ENCODE peak calls at places on chromosomes 16 and 17, in nine cellular contexts. G is upper lobe of right lung; C is tibial artery; L is PC-3; X is naive thymus-derived CD4-positive, alpha-beta T cell; E is astrocyte; T is HAP-1; H is breast epithelium; V is small intestine. W is an unnamed sample. For H3K4me1, the result is how much of the 10 kb centered on the place peaks cover.

GRCh38 chr17:8430966-8431365 is 4.7 kb upstream of the NDEL1 start:
- DNase-seq in G (no peak), C (peak), L (no peak), X (no peak), E (peak), T (no peak), H (peak), V (no peak), W (no peak)

GRCh38 chr17:51802544-51802943 is 356.0 kb downstream of the CA10 start:
- DNase-seq in G (no peak), C (no peak), L (no peak), X (no peak), E (no peak), T (no peak), H (no peak), V (no peak), W (no peak)

GRCh38 chr17:8056232-8056975 is 17.5 kb downstream of the ALOX15B start:
- DNase-seq in G (peak), C (peak), L (peak), X (peak), E (peak), T (no peak), H (no peak), V (peak), W (peak)

GRCh38 chr16:75109732-75110243 is 6.8 kb downstream of the LDHD start:
- DNase-seq in G (peak), C (peak), L (peak), X (no peak), E (no peak), T (no peak), H (no peak), V (peak), W (no peak)

GRCh38 chr17:44324092-44324570 is 492 bp downstream of the SLC25A39 start:
- DNase-seq in G (peak), C (no peak), L (peak), X (no peak), E (no peak), T (no peak), H (no peak), V (peak), W (no peak)

GRCh38 chr16:10886739-10887269 is 9.8 kb downstream of the CIITA start:
- DNase-seq in G (peak), C (no peak), L (no peak), X (no peak), E (no peak), T (no peak), H (no peak), V (no peak), W (no peak)

GRCh38 chr16:12833939-12834338 is 30.3 kb upstream of the CPPED1 start:
- DNase-seq in G (no peak), C (no peak), L (peak), X (no peak), E (peak), T (no peak), H (no peak), V (no peak), W (no peak)

GRCh38 chr17:31126318-31126717 is 31.5 kb downstream of the NF1 start:
- DNase-seq in G (no peak), C (no peak), L (no peak), X (no peak), E (no peak), T (no peak), H (no peak), V (no peak), W (no peak)

GRCh38 chr17:75950850-75951554 is 10.2 kb upstream of the FBF1 start:
- DNase-seq in G (no peak), C (no peak), L (no peak), X (no peak), E (peak), T (no peak), H (no peak), V (no peak), W (no peak)

GRCh38 chr16:1184156-1184868 is 31.4 kb downstream of the CACNA1H start:
- DNase-seq in G (no peak), C (peak), L (no peak), X (no peak), E (no peak), T (no peak), H (no peak), V (peak), W (no peak)

GRCh38 chr16:17149904-17150483 is 320.8 kb downstream of the XYLT1 start:
- DNase-seq in G (no peak), C (no peak), L (no peak), X (no peak), E (no peak), T (no peak), H (no peak), V (no peak), W (no peak)

GRCh38 chr16:63050391-63050790 is 1014.2 kb upstream of the CDH8 start:
- DNase-seq in G (no peak), C (no peak), L (no peak), X (no peak), E (no peak), T (no peak), H (no peak), V (no peak), W (no peak)

GRCh38 chr16:81593481-81593880 is 148.9 kb downstream of the CMIP start:
- DNase-seq in G (no peak), C (no peak), L (no peak), X (no peak), E (no peak), T (no peak), H (no peak), V (no peak), W (no peak)

GRCh38 chr16:55242667-55243066 is 81.3 kb upstream of the IRX6 start:
- DNase-seq in G (no peak), C (no peak), L (no peak), X (no peak), E (no peak), T (peak), H (no peak), V (no peak), W (no peak)

GRCh38 chr17:45680360-45680759 is 103.8 kb upstream of the CRHR1 start:
- DNase-seq in G (no peak), C (no peak), L (no peak), X (no peak), E (no peak), T (no peak), H (no peak), V (no peak), W (no peak)

GRCh38 chr16:85303354-85303883 is 191.1 kb upstream of the CIBAR2 start:
- DNase-seq in G (peak), C (peak), L (no peak), X (peak), E (no peak), T (peak), H (peak), V (peak), W (peak)

GRCh38 chr17:61816538-61816937 is 46.8 kb downstream of the BRIP1 start:
- DNase-seq in G (no peak), C (no peak), L (no peak), X (no peak), E (peak), T (no peak), H (no peak), V (no peak), W (no peak)

GRCh38 chr17:61815863-61816523 is 47.3 kb downstream of the BRIP1 start:
- DNase-seq in G (no peak), C (no peak), L (no peak), X (no peak), E (no peak), T (no peak), H (no peak), V (no peak), W (no peak)

GRCh38 chr17:61817452-61817851 is 45.9 kb downstream of the BRIP1 start:
- DNase-seq in G (no peak), C (no peak), L (no peak), X (no peak), E (no peak), T (no peak), H (no peak), V (no peak), W (no peak)

GRCh38 chr17:61821655-61822054 is 41.7 kb downstream of the BRIP1 start:
- DNase-seq in G (no peak), C (no peak), L (no peak), X (no peak), E (no peak), T (no peak), H (no peak), V (no peak), W (no peak)

DNA sequence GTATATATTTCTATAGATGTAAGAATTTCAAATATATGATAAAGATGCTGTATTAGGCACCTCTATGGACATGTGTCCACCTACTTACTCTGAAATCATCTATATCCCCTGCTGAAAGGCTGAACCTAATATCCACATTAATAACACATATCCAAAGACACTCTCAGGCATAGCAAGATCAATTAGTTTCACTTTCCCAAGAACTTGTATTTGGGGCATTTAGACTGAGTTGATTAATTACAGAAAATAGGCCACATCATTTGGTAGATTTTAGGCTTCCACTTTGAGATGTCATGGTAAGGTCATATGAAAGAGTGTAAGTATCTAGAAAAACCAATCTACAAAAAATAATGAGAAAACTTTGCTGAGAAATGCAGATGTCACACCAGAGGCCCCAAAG is 45.1 kb downstream of the BRIP1 start:
- DNase-seq in G (no peak), C (no peak), L (no peak), X (no peak), E (no peak), T (no peak), H (no peak), V (no peak), W (no peak)
- H3K4me1 ChIP-seq in G (under half), C (under half), L (under half), X (under half), E (under half), T (under half), H (under half), V (under half), W (under half)

GRCh38 chr17:82849076-82849945 is 9.5 kb upstream of the ZNF750 start:
- DNase-seq in G (no peak), C (no peak), L (no peak), X (no peak), E (no peak), T (no peak), H (no peak), V (no peak), W (no peak)

GRCh38 chr17:82846061-82846691 is 6.4 kb upstream of the ZNF750 start:
- DNase-seq in G (peak), C (no peak), L (no peak), X (no peak), E (no peak), T (no peak), H (no peak), V (no peak), W (no peak)

GRCh38 chr17:82851381-82851780 is 11.6 kb upstream of the ZNF750 start:
- DNase-seq in G (no peak), C (no peak), L (no peak), X (no peak), E (no peak), T (no peak), H (no peak), V (no peak), W (no peak)

GRCh38 chr17:82845163-82845807 is 5.5 kb upstream of the ZNF750 start:
- DNase-seq in G (no peak), C (no peak), L (no peak), X (no peak), E (no peak), T (no peak), H (no peak), V (no peak), W (no peak)

GRCh38 chr17:82848022-82848592 is 8.3 kb upstream of the ZNF750 start:
- DNase-seq in G (peak), C (peak), L (no peak), X (no peak), E (peak), T (no peak), H (peak), V (peak), W (no peak)
- H3K4me3 ChIP-seq in G (peak), C (peak), L (no peak), X (no peak), E (peak), T (no peak), H (peak), V (no peak), W (no peak)

GRCh38 chr16:88327566-88328312 is 55.0 kb upstream of the ZNF469 start:
- DNase-seq in G (no peak), C (no peak), L (no peak), X (no peak), E (no peak), T (no peak), H (no peak), V (no peak), W (no peak)
- H3K4me1 ChIP-seq in G (under half), C (under half), L (under half), X (under half), E (under half), T (under half), H (under half), V (under half), W (under half)

DNA sequence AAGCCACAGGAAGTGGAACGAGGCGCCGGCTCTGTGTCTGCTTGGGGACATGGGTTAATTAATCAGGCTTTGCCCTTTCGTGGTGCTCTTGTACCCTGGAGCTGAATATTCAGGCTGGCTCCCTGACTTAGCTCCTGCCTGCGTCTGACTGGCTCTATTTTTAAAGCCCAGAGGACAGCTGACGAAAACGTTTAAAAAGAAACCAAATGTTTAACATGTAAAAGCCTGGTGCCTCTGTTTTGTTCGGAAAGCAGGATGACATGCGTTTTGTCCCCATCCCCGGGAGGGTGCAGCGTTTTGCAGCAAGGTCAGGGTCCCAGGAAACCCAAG is 61.1 kb downstream of the NT5M start:
- DNase-seq in G (peak), C (peak), L (no peak), X (no peak), E (no peak), T (no peak), H (no peak), V (no peak), W (peak)
- H3K4me3 ChIP-seq in G (no peak), C (no peak), L (no peak), X (no peak), E (no peak), T (no peak), H (no peak), V (no peak), W (no peak)

DNA sequence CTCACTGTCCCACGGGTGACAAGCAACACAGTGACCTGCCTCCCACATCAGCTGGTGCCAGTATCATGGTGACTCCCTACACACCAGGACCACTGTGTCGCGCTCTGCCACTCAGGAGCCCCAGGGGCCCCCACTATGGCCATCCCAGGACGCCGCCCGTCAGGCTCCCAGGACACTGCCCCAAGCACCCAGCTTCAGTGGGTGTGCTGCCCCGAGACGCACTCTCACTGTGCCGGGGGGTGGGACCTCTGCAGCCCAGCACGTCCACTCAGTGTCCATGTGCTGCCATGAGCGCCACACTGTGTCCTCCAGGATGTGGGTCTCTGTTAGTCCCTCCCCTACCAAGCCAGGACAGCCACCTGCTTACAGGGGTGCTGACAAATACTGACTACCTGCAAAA is 120.5 kb downstream of the ZNF778 start:
- DNase-seq in G (peak), C (no peak), L (no peak), X (no peak), E (no peak), T (no peak), H (no peak), V (no peak), W (no peak)
- H3K4me1 ChIP-seq in G (under half), C (under half), L (under half), X (under half), E (under half), T (under half), H (under half), V (under half), W (under half)

GRCh38 chr17:81388612-81389367 is 6.5 kb upstream of the BAHCC1 start:
- DNase-seq in G (no peak), C (no peak), L (no peak), X (no peak), E (no peak), T (no peak), H (no peak), V (no peak), W (no peak)

GRCh38 chr17:81386646-81387234 is 8.5 kb upstream of the BAHCC1 start:
- DNase-seq in G (peak), C (peak), L (no peak), X (peak), E (no peak), T (peak), H (no peak), V (no peak), W (peak)

GRCh38 chr17:81389585-81389984 is 5.7 kb upstream of the BAHCC1 start:
- DNase-seq in G (no peak), C (no peak), L (no peak), X (no peak), E (no peak), T (no peak), H (no peak), V (no peak), W (no peak)

GRCh38 chr17:81387235-81388060 is 7.8 kb upstream of the BAHCC1 start:
- DNase-seq in G (peak), C (peak), L (peak), X (peak), E (peak), T (peak), H (no peak), V (peak), W (peak)

GRCh38 chr17:81388091-81388611 is 7.1 kb upstream of the BAHCC1 start:
- DNase-seq in G (no peak), C (peak), L (no peak), X (no peak), E (no peak), T (peak), H (no peak), V (no peak), W (no peak)
- H3K4me3 ChIP-seq in G (peak), C (peak), L (peak), X (no peak), E (no peak), T (peak), H (peak), V (no peak), W (peak)

GRCh38 chr17:35003778-35004177 is 23.5 kb downstream of the LIG3 start:
- DNase-seq in G (no peak), C (no peak), L (no peak), X (no peak), E (no peak), T (no peak), H (no peak), V (no peak), W (no peak)

GRCh38 chr17:35010093-35010492 is 29.8 kb downstream of the LIG3 start:
- DNase-seq in G (no peak), C (no peak), L (no peak), X (no peak), E (peak), T (no peak), H (no peak), V (no peak), W (no peak)

GRCh38 chr17:35006961-35007360 is 26.6 kb downstream of the LIG3 start:
- DNase-seq in G (no peak), C (no peak), L (no peak), X (no peak), E (no peak), T (no peak), H (no peak), V (no peak), W (no peak)

GRCh38 chr17:35002876-35003551 is 22.7 kb downstream of the LIG3 start:
- DNase-seq in G (no peak), C (no peak), L (peak), X (no peak), E (peak), T (no peak), H (no peak), V (no peak), W (no peak)

DNA sequence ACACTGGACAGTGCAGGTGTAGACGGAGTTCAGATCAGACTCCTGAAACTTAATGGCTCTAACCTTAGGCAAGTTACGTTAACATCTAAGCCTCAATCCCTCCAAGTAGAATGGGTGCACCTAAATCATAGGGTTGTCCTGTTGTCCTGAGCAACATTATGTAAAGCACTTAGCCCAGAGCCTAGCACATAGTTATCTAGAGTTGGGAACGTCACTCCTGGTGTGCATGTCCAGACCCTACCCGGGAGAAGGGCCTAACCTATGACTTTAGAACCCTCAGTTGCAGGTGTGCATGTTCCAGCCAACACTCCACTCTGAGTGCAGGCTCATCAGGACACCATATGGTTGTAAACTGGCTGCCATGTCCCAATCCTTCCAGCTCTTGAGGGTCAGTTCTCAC is 26.0 kb downstream of the LIG3 start:
- DNase-seq in G (no peak), C (no peak), L (no peak), X (no peak), E (no peak), T (no peak), H (no peak), V (no peak), W (no peak)
- H3K4me1 ChIP-seq in G (under half), C (under half), L (under half), X (under half), E (under half), T (under half), H (under half), V (under half), W (under half)

GRCh38 chr17:39402890-39403605 is 1.6 kb upstream of the FBXL20 start:
- DNase-seq in G (no peak), C (no peak), L (no peak), X (no peak), E (no peak), T (no peak), H (peak), V (no peak), W (no peak)
- H3K4me3 ChIP-seq in G (peak), C (no peak), L (no peak), X (peak), E (peak), T (peak), H (peak), V (no peak), W (no peak)

GRCh38 chr17:80475949-80476876 is at the start of gene NPTX1:
- DNase-seq in G (no peak), C (no peak), L (peak), X (peak), E (no peak), T (peak), H (no peak), V (no peak), W (peak)
- H3K4me1 ChIP-seq in G (under half), C (half or more), L (under half), X (under half), E (under half), T (under half), H (under half), V (under half), W (under half)

DNA sequence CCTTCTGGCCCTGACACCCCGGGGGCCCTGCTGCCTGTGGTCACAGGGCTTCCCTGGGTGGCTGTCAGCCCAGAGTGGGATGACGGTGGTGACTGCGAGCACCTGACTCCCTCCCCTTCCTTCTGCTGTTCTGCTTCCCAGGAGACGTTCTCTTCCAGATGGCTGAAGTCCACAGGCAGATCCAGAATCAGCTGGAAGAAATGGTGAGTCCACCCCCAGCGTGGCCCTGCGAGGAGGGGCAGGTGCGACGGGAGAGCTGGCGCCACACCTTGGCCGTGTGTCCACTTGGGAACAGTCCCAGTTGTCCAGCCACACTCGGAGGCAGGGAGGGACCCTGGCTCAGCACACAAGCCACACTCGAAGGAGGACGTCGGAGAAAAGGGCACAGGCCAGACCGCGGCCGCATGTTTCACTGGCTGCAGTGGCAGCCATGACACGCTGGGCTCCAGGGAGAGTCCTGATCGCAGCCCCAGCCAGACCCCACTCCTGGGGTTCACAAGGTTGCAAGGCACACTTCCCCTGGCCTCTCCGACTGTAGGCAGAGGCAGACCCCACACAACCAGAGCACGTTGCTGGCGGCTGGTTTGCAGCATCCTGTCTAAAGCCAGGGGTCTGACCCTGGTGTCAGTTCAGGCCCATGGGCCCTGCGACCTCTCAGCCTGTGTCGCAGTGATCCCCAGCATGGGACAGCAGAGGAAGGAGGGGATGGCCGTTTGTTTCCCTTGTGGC is 49.9 kb downstream of the BAIAP2 start:
- DNase-seq in G (peak), C (no peak), L (no peak), X (no peak), E (no peak), T (no peak), H (no peak), V (no peak), W (peak)
- H3K4me3 ChIP-seq in G (no peak), C (no peak), L (no peak), X (no peak), E (no peak), T (no peak), H (no peak), V (no peak), W (no peak)